ENCODE peak calls at places on chromosomes 13 and 19, in five cellular contexts. One of them, this sample, is unnamed.

GRCh38 chr19:10112037-10112751 is 701 bp downstream of the P2RY11 start:
- DNase-seq in epithelial cell of esophagus: no peak
- DNase-seq in HFF-Myc: no peak
- DNase-seq in psoas muscle: peak; percentile 55
- DNase-seq in fibroblast of pulmonary artery: no peak
- DNase-seq in this sample: no peak

GRCh38 chr13:61728468-61728867 is 312.8 kb upstream of the PCDH20 start:
- DNase-seq in epithelial cell of esophagus: peak; percentile 32
- DNase-seq in HFF-Myc: no peak
- DNase-seq in psoas muscle: no peak
- DNase-seq in fibroblast of pulmonary artery: peak; percentile 79
- DNase-seq in this sample: no peak

GRCh38 chr13:55571237-55571867 is 1569.4 kb upstream of the PRR20A start:
- DNase-seq in fibroblast of pulmonary artery: no peak
- DNase-seq in HFF-Myc: no peak
- DNase-seq in psoas muscle: no peak
- DNase-seq in epithelial cell of esophagus: no peak
- DNase-seq in this sample: no peak

GRCh38 chr19:8697671-8698432 is 743 bp downstream of the ACTL9 start:
- DNase-seq in psoas muscle: no peak
- DNase-seq in fibroblast of pulmonary artery: no peak
- DNase-seq in epithelial cell of esophagus: no peak
- DNase-seq in HFF-Myc: no peak
- DNase-seq in this sample: no peak

GRCh38 chr19:36363845-36364244 is 15.2 kb downstream of the ZFP14 start:
- DNase-seq in HFF-Myc: no peak
- DNase-seq in psoas muscle: no peak
- DNase-seq in fibroblast of pulmonary artery: no peak
- DNase-seq in epithelial cell of esophagus: no peak
- DNase-seq in this sample: no peak

GRCh38 chr19:47073574-47073973 is 25.1 kb upstream of the TMEM160 start:
- DNase-seq in psoas muscle: no peak
- DNase-seq in fibroblast of pulmonary artery: no peak
- DNase-seq in HFF-Myc: no peak
- DNase-seq in epithelial cell of esophagus: no peak
- DNase-seq in this sample: no peak

GRCh38 chr19:1470864-1471513 is 8.0 kb downstream of the C19orf25 start:
- DNase-seq in HFF-Myc: no peak
- DNase-seq in fibroblast of pulmonary artery: no peak
- DNase-seq in epithelial cell of esophagus: peak; percentile 38
- DNase-seq in psoas muscle: peak; percentile 56
- DNase-seq in this sample: peak; percentile 70

GRCh38 chr19:13172335-13173128 is 22.3 kb downstream of the IER2 start:
- DNase-seq in fibroblast of pulmonary artery: peak; percentile 75
- DNase-seq in psoas muscle: peak; percentile 82
- DNase-seq in HFF-Myc: no peak
- DNase-seq in epithelial cell of esophagus: peak; percentile 84
- DNase-seq in this sample: peak; percentile 29

GRCh38 chr13:114064516-114065140 is 67.8 kb downstream of the RASA3 start:
- DNase-seq in psoas muscle: peak; percentile 63
- DNase-seq in HFF-Myc: peak; percentile 15
- DNase-seq in fibroblast of pulmonary artery: peak; percentile 45
- DNase-seq in epithelial cell of esophagus: peak; percentile 30
- DNase-seq in this sample: no peak

GRCh38 chr13:102567857-102568256 is 28.9 kb upstream of the TPP2 start:
- DNase-seq in epithelial cell of esophagus: peak; percentile 5
- DNase-seq in psoas muscle: no peak
- DNase-seq in fibroblast of pulmonary artery: no peak
- DNase-seq in HFF-Myc: no peak
- DNase-seq in this sample: no peak

GRCh38 chr19:8552810-8553209 is 24.4 kb downstream of the MYO1F start:
- DNase-seq in epithelial cell of esophagus: no peak
- DNase-seq in HFF-Myc: no peak
- DNase-seq in fibroblast of pulmonary artery: peak; percentile 51
- DNase-seq in psoas muscle: no peak
- DNase-seq in this sample: no peak

GRCh38 chr19:7004313-7004931 is 16.8 kb downstream of the MBD3L2B start:
- DNase-seq in epithelial cell of esophagus: peak; percentile 55
- DNase-seq in psoas muscle: no peak
- DNase-seq in HFF-Myc: no peak
- DNase-seq in fibroblast of pulmonary artery: no peak
- DNase-seq in this sample: peak; percentile 38

GRCh38 chr19:44626067-44626624 is 12.8 kb downstream of the IGSF23 start:
- DNase-seq in psoas muscle: no peak
- DNase-seq in fibroblast of pulmonary artery: peak; percentile 95
- DNase-seq in HFF-Myc: peak; percentile 76
- DNase-seq in epithelial cell of esophagus: peak; percentile 94
- DNase-seq in this sample: no peak

GRCh38 chr19:37979547-37980082 is 72.6 kb downstream of the SIPA1L3 start:
- DNase-seq in HFF-Myc: no peak
- DNase-seq in epithelial cell of esophagus: peak; percentile 98
- DNase-seq in psoas muscle: no peak
- DNase-seq in fibroblast of pulmonary artery: no peak
- DNase-seq in this sample: no peak

GRCh38 chr19:13012390-13012689 is 17.1 kb downstream of the NFIX start:
- DNase-seq in HFF-Myc: no peak
- DNase-seq in epithelial cell of esophagus: no peak
- DNase-seq in fibroblast of pulmonary artery: no peak
- DNase-seq in psoas muscle: no peak
- DNase-seq in this sample: no peak

GRCh38 chr19:23241433-23241832 is 8.8 kb downstream of the ZNF724 start:
- DNase-seq in fibroblast of pulmonary artery: no peak
- DNase-seq in epithelial cell of esophagus: no peak
- DNase-seq in psoas muscle: no peak
- DNase-seq in HFF-Myc: no peak
- DNase-seq in this sample: no peak

GRCh38 chr19:18286973-18287635 is 5.7 kb upstream of the JUND start:
- DNase-seq in psoas muscle: no peak
- DNase-seq in HFF-Myc: no peak
- DNase-seq in epithelial cell of esophagus: no peak
- DNase-seq in fibroblast of pulmonary artery: no peak
- DNase-seq in this sample: no peak

GRCh38 chr13:59425211-59425721 is 738.5 kb downstream of the DIAPH3 start:
- DNase-seq in epithelial cell of esophagus: no peak
- DNase-seq in fibroblast of pulmonary artery: peak; percentile 47
- DNase-seq in psoas muscle: no peak
- DNase-seq in HFF-Myc: no peak
- DNase-seq in this sample: no peak

GRCh38 chr19:7900401-7900870 is 3.2 kb upstream of the MAP2K7 start:
- DNase-seq in epithelial cell of esophagus: no peak
- DNase-seq in psoas muscle: no peak
- DNase-seq in fibroblast of pulmonary artery: no peak
- DNase-seq in HFF-Myc: no peak
- DNase-seq in this sample: no peak

GRCh38 chr13:75749407-75749806 is 113.3 kb downstream of the LMO7 start:
- DNase-seq in fibroblast of pulmonary artery: peak; percentile 39
- DNase-seq in psoas muscle: peak; percentile 62
- DNase-seq in HFF-Myc: no peak
- DNase-seq in epithelial cell of esophagus: no peak
- DNase-seq in this sample: no peak

GRCh38 chr19:45144431-45145269 is 16.1 kb downstream of the NKPD1 start:
- DNase-seq in epithelial cell of esophagus: no peak
- DNase-seq in psoas muscle: no peak
- DNase-seq in fibroblast of pulmonary artery: no peak
- DNase-seq in HFF-Myc: no peak
- DNase-seq in this sample: peak; percentile 20

GRCh38 chr19:3065675-3066357 is 3.5 kb upstream of the TLE5 start:
- DNase-seq in HFF-Myc: no peak
- DNase-seq in psoas muscle: no peak
- DNase-seq in fibroblast of pulmonary artery: no peak
- DNase-seq in epithelial cell of esophagus: no peak
- DNase-seq in this sample: peak; percentile 85

GRCh38 chr13:53141336-53141735 is 112.7 kb downstream of the OLFM4 start:
- DNase-seq in fibroblast of pulmonary artery: no peak
- DNase-seq in psoas muscle: no peak
- DNase-seq in HFF-Myc: no peak
- DNase-seq in epithelial cell of esophagus: no peak
- DNase-seq in this sample: no peak

GRCh38 chr19:8902520-8902919 is 70.3 kb downstream of the MBD3L1 start:
- DNase-seq in psoas muscle: no peak
- DNase-seq in epithelial cell of esophagus: no peak
- DNase-seq in fibroblast of pulmonary artery: no peak
- DNase-seq in HFF-Myc: no peak
- DNase-seq in this sample: no peak

GRCh38 chr19:19451429-19452240 is 46.2 kb downstream of the GATAD2A start:
- DNase-seq in epithelial cell of esophagus: no peak
- DNase-seq in HFF-Myc: no peak
- DNase-seq in fibroblast of pulmonary artery: no peak
- DNase-seq in psoas muscle: no peak
- DNase-seq in this sample: no peak

GRCh38 chr13:36998624-36999041 is 507 bp downstream of the ALG5 start:
- DNase-seq in epithelial cell of esophagus: peak; percentile 3
- DNase-seq in psoas muscle: peak; percentile 57
- DNase-seq in fibroblast of pulmonary artery: no peak
- DNase-seq in HFF-Myc: no peak
- DNase-seq in this sample: peak; percentile 7

GRCh38 chr19:35845215-35846037 is 6.9 kb downstream of the NPHS1 start:
- DNase-seq in psoas muscle: no peak
- DNase-seq in fibroblast of pulmonary artery: no peak
- DNase-seq in epithelial cell of esophagus: peak; percentile 40
- DNase-seq in HFF-Myc: no peak
- DNase-seq in this sample: no peak

DNA sequence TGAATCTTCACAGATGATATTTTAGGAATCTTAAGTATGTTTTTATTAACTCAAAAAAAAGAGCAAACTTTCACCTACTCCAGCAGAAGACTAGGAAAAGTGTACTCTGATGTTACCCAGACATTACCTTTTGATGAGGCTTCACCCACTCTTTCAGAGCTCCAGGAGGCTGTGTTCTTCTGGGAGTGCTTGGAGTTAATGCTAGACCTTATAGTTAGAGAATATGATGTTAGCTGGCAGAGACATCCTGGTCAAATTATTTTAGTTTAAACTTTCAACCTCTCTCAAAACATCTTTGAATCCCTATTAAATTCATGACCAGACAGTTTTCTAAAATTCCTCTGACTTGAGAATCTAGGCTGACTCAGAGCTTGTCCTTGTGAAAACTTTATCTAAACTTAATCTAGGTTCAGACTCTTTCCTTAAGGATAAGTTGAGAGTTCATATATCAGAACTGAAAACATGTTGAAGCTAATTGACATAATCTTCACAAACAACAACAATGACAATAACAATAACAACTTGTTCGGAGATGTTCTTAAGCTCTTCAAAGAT is 82.8 kb downstream of the ITGBL1 start:
- DNase-seq in epithelial cell of esophagus: no peak
- DNase-seq in fibroblast of pulmonary artery: no peak
- DNase-seq in psoas muscle: no peak
- DNase-seq in HFF-Myc: no peak
- DNase-seq in this sample: no peak
- TF ChIP-seq CTCF in epithelial cell of esophagus: no peak
- TF ChIP-seq CTCF in fibroblast of pulmonary artery: no peak
- TF ChIP-seq CTCF in psoas muscle: no peak
- TF ChIP-seq CTCF in HFF-Myc: no peak
- TF ChIP-seq CTCF in this sample: no peak

DNA sequence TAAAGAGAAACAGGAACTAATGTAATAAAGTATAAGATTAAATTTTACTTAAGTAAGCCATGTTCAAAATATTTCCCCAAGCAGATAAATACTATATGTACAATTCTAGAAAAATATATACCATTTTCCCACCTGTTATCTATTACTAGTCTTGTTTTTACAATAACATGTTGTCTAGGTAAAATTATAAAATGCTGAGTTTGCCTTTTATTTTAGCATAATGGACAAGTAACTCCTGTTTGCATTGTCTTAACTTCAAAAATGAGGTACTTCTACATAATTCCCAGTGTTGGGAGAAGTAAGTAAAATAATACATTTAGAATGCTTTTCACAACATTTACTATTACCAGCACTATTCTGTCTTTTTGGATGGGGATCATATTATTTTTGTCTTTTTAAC is 800.5 kb downstream of the SLITRK6 start:
- DNase-seq in HFF-Myc: no peak
- DNase-seq in psoas muscle: no peak
- DNase-seq in epithelial cell of esophagus: no peak
- DNase-seq in fibroblast of pulmonary artery: no peak
- DNase-seq in this sample: no peak
- TF ChIP-seq CTCF in HFF-Myc: no peak
- TF ChIP-seq CTCF in psoas muscle: no peak
- TF ChIP-seq CTCF in epithelial cell of esophagus: no peak
- TF ChIP-seq CTCF in fibroblast of pulmonary artery: no peak
- TF ChIP-seq CTCF in this sample: no peak

GRCh38 chr19:58572818-58573657 is at the start of gene MZF1:
- DNase-seq in psoas muscle: peak; percentile 100
- DNase-seq in HFF-Myc: peak; percentile 100
- DNase-seq in epithelial cell of esophagus: peak; percentile 100
- DNase-seq in fibroblast of pulmonary artery: peak; percentile 100
- DNase-seq in this sample: peak; percentile 98
- TF ChIP-seq CTCF in psoas muscle: peak; percentile 11
- TF ChIP-seq CTCF in HFF-Myc: no peak
- TF ChIP-seq CTCF in epithelial cell of esophagus: peak; percentile 18
- TF ChIP-seq CTCF in fibroblast of pulmonary artery: no peak
- TF ChIP-seq CTCF in this sample: no peak

GRCh38 chr13:46716821-46717220 is 80.1 kb downstream of the ESD start:
- DNase-seq in HFF-Myc: no peak
- DNase-seq in epithelial cell of esophagus: no peak
- DNase-seq in fibroblast of pulmonary artery: no peak
- DNase-seq in psoas muscle: no peak
- DNase-seq in this sample: no peak

GRCh38 chr13:46720189-46720588 is 76.8 kb downstream of the ESD start:
- DNase-seq in epithelial cell of esophagus: no peak
- DNase-seq in psoas muscle: no peak
- DNase-seq in fibroblast of pulmonary artery: no peak
- DNase-seq in HFF-Myc: no peak
- DNase-seq in this sample: peak; percentile 35

GRCh38 chr13:46717275-46717674 is 79.7 kb downstream of the ESD start:
- DNase-seq in fibroblast of pulmonary artery: no peak
- DNase-seq in HFF-Myc: no peak
- DNase-seq in epithelial cell of esophagus: no peak
- DNase-seq in psoas muscle: no peak
- DNase-seq in this sample: no peak

GRCh38 chr13:46712524-46712923 is 84.4 kb downstream of the ESD start:
- DNase-seq in HFF-Myc: no peak
- DNase-seq in fibroblast of pulmonary artery: no peak
- DNase-seq in epithelial cell of esophagus: no peak
- DNase-seq in psoas muscle: no peak
- DNase-seq in this sample: no peak

GRCh38 chr13:46715363-46715762 is 81.6 kb downstream of the ESD start:
- DNase-seq in HFF-Myc: no peak
- DNase-seq in psoas muscle: no peak
- DNase-seq in epithelial cell of esophagus: no peak
- DNase-seq in fibroblast of pulmonary artery: no peak
- DNase-seq in this sample: no peak
- TF ChIP-seq CTCF in HFF-Myc: no peak
- TF ChIP-seq CTCF in psoas muscle: no peak
- TF ChIP-seq CTCF in epithelial cell of esophagus: no peak
- TF ChIP-seq CTCF in fibroblast of pulmonary artery: no peak
- TF ChIP-seq CTCF in this sample: no peak

GRCh38 chr19:51036519-51036918 is 1.7 kb upstream of the KLK12 start:
- DNase-seq in fibroblast of pulmonary artery: no peak
- DNase-seq in HFF-Myc: no peak
- DNase-seq in psoas muscle: no peak
- DNase-seq in epithelial cell of esophagus: no peak
- DNase-seq in this sample: no peak
- TF ChIP-seq CTCF in fibroblast of pulmonary artery: no peak
- TF ChIP-seq CTCF in HFF-Myc: no peak
- TF ChIP-seq CTCF in psoas muscle: no peak
- TF ChIP-seq CTCF in epithelial cell of esophagus: no peak
- TF ChIP-seq CTCF in this sample: no peak